ENCODE peak calls at places on chromosome 18, in nine cellular contexts. J, A, D, O, G, X, Y, I and S are unnamed samples.

GRCh38 chr18:9914584-9915290 is 921 bp downstream of the VAPA start:
- DNase-seq in G (peak; percentile 76), J (peak; percentile 89), I (peak; percentile 88), X (peak; percentile 67), A (peak; percentile 62), O (peak; percentile 35), D (peak; percentile 92), Y (peak; percentile 65), S (peak; percentile 35)

GRCh38 chr18:29594494-29594893 is 1417.6 kb upstream of the CDH2 start:
- DNase-seq in D (no peak), J (no peak), X (no peak), Y (no peak), I (no peak), O (no peak), A (no peak), G (no peak), S (no peak)

GRCh38 chr18:28961669-28962228 is 784.8 kb upstream of the CDH2 start:
- DNase-seq in O (no peak), J (no peak), A (peak; percentile 5), D (no peak), I (no peak), X (no peak), Y (peak; percentile 71), G (peak; percentile 16), S (peak; percentile 3)

GRCh38 chr18:76486029-76486428 is 9.0 kb downstream of the ZNF516 start:
- DNase-seq in Y (no peak), D (no peak), O (no peak), I (no peak), G (no peak), X (no peak), A (no peak), J (no peak), S (no peak)

GRCh38 chr18:39845086-39845485 is 2109.9 kb upstream of the PIK3C3 start:
- DNase-seq in X (no peak), Y (no peak), G (no peak), J (no peak), O (no peak), I (no peak), D (no peak), A (no peak), S (no peak)

GRCh38 chr18:72700961-72701710 is 157.0 kb upstream of the CBLN2 start:
- DNase-seq in D (no peak), A (no peak), X (no peak), J (no peak), G (peak; percentile 30), I (no peak), O (no peak), Y (peak; percentile 44), S (no peak)

GRCh38 chr18:8615397-8616025 is 6.3 kb downstream of the RAB12 start:
- DNase-seq in G (peak; percentile 43), J (no peak), I (peak; percentile 19), Y (no peak), O (no peak), X (peak; percentile 88), A (peak; percentile 51), D (peak; percentile 98), S (no peak)

GRCh38 chr18:25132786-25133496 is 219.0 kb downstream of the ZNF521 start:
- DNase-seq in X (no peak), Y (no peak), G (no peak), A (no peak), I (no peak), D (no peak), J (no peak), O (no peak), S (no peak)

GRCh38 chr18:7174359-7175107 is 56.4 kb upstream of the LRRC30 start:
- DNase-seq in A (no peak), X (no peak), G (no peak), I (no peak), J (no peak), O (no peak), Y (peak; percentile 59), D (no peak), S (no peak)
- TF ChIP-seq CTCF in A (no peak), X (no peak), G (no peak), I (no peak), J (no peak), O (no peak), Y (no peak), D (peak; percentile 20), S (no peak)

DNA sequence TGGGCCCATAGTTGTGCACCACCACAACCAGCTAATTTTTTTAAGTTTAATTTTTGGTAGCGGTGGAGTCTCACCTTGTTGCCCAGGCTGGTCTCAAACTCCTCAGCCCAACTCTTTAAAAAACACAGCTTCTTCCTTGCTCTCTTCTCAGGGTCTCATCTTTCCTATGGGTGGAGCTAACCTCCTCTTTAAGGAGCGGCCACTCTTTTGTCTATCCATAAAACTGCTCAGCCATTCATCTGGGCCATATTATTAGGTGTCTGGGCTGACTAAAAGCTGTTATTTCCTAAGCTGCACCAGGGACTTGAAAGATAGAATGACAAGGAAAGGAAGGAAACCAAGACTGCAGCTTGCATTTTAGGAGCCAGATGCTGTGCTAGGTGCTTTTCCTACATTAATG is 35.7 kb upstream of the THOC1 start:
- DNase-seq in O (no peak), Y (no peak), X (no peak), A (no peak), J (no peak), D (no peak), I (no peak), G (no peak), S (no peak)
- TF ChIP-seq CTCF in O (no peak), Y (no peak), X (no peak), A (no peak), J (no peak), D (no peak), I (no peak), G (no peak), S (no peak)

GRCh38 chr18:79939096-79939495 is 12.4 kb downstream of the SLC66A2 start:
- DNase-seq in D (peak; percentile 71), G (no peak), O (no peak), J (no peak), A (no peak), I (peak; percentile 9), X (no peak), Y (no peak), S (no peak)
- TF ChIP-seq CTCF in D (no peak), G (no peak), O (no peak), J (no peak), A (no peak), I (no peak), X (no peak), Y (no peak), S (no peak)

GRCh38 chr18:74113711-74114110 is 33.9 kb downstream of the FBXO15 start:
- DNase-seq in J (no peak), Y (no peak), O (no peak), G (no peak), A (no peak), X (no peak), D (no peak), I (no peak), S (no peak)
- TF ChIP-seq CTCF in J (no peak), Y (no peak), O (no peak), G (no peak), A (no peak), X (no peak), D (no peak), I (no peak), S (no peak)

GRCh38 chr18:58189008-58189407 is 145.0 kb downstream of the NEDD4L start:
- DNase-seq in I (no peak), Y (peak; percentile 53), A (no peak), J (no peak), O (no peak), D (no peak), X (no peak), G (no peak), S (no peak)

GRCh38 chr18:58180738-58181353 is 136.8 kb downstream of the NEDD4L start:
- DNase-seq in G (peak; percentile 41), A (peak; percentile 25), X (peak; percentile 2), O (peak; percentile 74), I (peak; percentile 72), Y (peak; percentile 61), J (no peak), D (peak; percentile 91), S (peak; percentile 77)

GRCh38 chr18:58190842-58191530 is 147.0 kb downstream of the NEDD4L start:
- DNase-seq in I (no peak), X (no peak), Y (no peak), J (no peak), G (no peak), D (no peak), A (no peak), O (no peak), S (no peak)

GRCh38 chr18:58183226-58183625 is 139.2 kb downstream of the NEDD4L start:
- DNase-seq in A (no peak), G (no peak), J (no peak), X (no peak), I (no peak), D (no peak), O (no peak), Y (no peak), S (no peak)

GRCh38 chr18:58186258-58186948 is 142.4 kb downstream of the NEDD4L start:
- DNase-seq in D (peak; percentile 81), G (peak; percentile 62), O (no peak), X (no peak), A (peak; percentile 21), I (no peak), Y (peak; percentile 45), J (no peak), S (no peak)
- TF ChIP-seq CTCF in D (no peak), G (no peak), O (no peak), X (no peak), A (no peak), I (no peak), Y (no peak), J (no peak), S (no peak)

GRCh38 chr18:5853253-5853652 is 42.1 kb downstream of the TMEM200C start:
- DNase-seq in A (no peak), O (no peak), Y (no peak), G (no peak), I (no peak), J (no peak), D (no peak), X (no peak), S (no peak)
- TF ChIP-seq CTCF in A (no peak), O (no peak), Y (no peak), G (no peak), I (no peak), J (no peak), D (no peak), X (no peak), S (no peak)

DNA sequence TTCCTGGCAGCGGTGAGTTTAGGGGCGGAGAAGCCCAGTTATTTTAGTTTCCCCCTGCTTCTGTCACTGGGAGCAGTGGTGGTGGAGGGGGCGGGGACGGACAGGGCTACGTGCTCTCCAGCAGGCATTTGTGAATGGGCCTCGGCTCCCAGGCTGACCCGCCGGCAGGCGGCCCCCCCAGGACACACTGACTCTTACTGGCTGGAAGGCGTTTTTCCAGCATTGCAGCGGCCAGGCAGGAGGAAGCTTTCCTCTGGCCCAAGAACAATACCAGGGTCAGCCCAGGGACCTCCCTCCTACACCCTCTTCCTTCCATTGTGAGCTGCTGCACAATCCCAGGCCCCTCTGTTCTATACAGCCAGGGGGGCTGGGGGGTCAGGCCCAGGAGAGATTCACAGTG is 142.0 kb downstream of the CTIF start:
- DNase-seq in A (peak; percentile 93), X (no peak), D (no peak), O (no peak), Y (no peak), J (no peak), G (no peak), I (no peak), S (no peak)
- TF ChIP-seq CTCF in A (peak; percentile 48), X (no peak), D (no peak), O (no peak), Y (no peak), J (no peak), G (no peak), I (no peak), S (no peak)

GRCh38 chr18:23077493-23078256 is 57.6 kb upstream of the CABLES1 start:
- DNase-seq in A (no peak), G (peak; percentile 73), I (no peak), O (no peak), J (no peak), X (no peak), Y (peak; percentile 9), D (no peak), S (no peak)
- TF ChIP-seq CTCF in A (no peak), G (peak; percentile 47), I (no peak), O (no peak), J (peak; percentile 36), X (no peak), Y (peak; percentile 23), D (peak; percentile 39), S (no peak)